ENCODE peak calls at places on chromosomes 6 and 20, in ten cellular contexts. F is neural progenitor cell, Y is right atrium auricular region, C is ovary, U is cardiac muscle cell, H is right lobe of liver, S is A549, Z is OCI-LY7, V is mammary epithelial cell, T is PC-3. G is an unnamed sample.

GRCh38 chr6:165574770-165575549 is 88.1 kb downstream of the PDE10A start:
- DNase-seq in V (peak; percentile 9), F (peak; percentile 13), Z (no peak), C (no peak), H (no peak), U (peak; percentile 18), Y (no peak), T (peak; percentile 80), S (peak; percentile 76), G (peak; percentile 57)

GRCh38 chr20:63235399-63235983 is at the start of gene BIRC7:
- DNase-seq in U (no peak), S (peak; percentile 64), V (no peak), Z (no peak), T (no peak), H (no peak), C (no peak), Y (no peak), F (no peak), G (no peak)

GRCh38 chr20:46040902-46041535 is 12.0 kb downstream of the SLC12A5 start:
- DNase-seq in U (peak; percentile 61), Y (no peak), Z (peak; percentile 47), F (peak; percentile 92), V (peak; percentile 35), H (no peak), C (peak; percentile 59), S (peak; percentile 24), T (peak; percentile 67), G (no peak)

GRCh38 chr6:108661430-108661829 is 100.7 kb downstream of the FOXO3 start:
- DNase-seq in Z (no peak), C (no peak), H (no peak), S (no peak), Y (no peak), F (no peak), T (peak; percentile 63), U (peak; percentile 27), V (peak; percentile 69), G (no peak)

GRCh38 chr6:20319520-20320357 is 81.9 kb upstream of the E2F3 start:
- DNase-seq in H (peak; percentile 65), C (no peak), T (no peak), F (no peak), V (no peak), Z (peak; percentile 82), U (no peak), Y (no peak), S (no peak), G (no peak)

GRCh38 chr6:107982511-107982910 is 24.5 kb upstream of the SEC63 start:
- DNase-seq in V (no peak), S (no peak), Z (no peak), Y (no peak), U (no peak), F (no peak), T (no peak), H (no peak), C (no peak), G (no peak)

GRCh38 chr6:104884867-104885517 is 25.3 kb upstream of the HACE1 start:
- DNase-seq in S (no peak), Y (no peak), F (no peak), H (no peak), Z (no peak), T (no peak), U (peak; percentile 6), C (no peak), V (no peak), G (no peak)

GRCh38 chr6:3281669-3282460 is 23.1 kb downstream of the PSMG4 start:
- DNase-seq in C (no peak), V (peak; percentile 92), Y (peak; percentile 75), S (peak; percentile 47), U (peak; percentile 88), H (no peak), Z (no peak), F (peak; percentile 51), T (peak; percentile 97), G (peak; percentile 96)

GRCh38 chr6:163457637-163458561 is 43.4 kb downstream of the QKI start:
- DNase-seq in V (peak; percentile 79), Z (no peak), F (no peak), H (no peak), T (peak; percentile 30), U (peak; percentile 93), S (peak; percentile 42), Y (no peak), C (no peak), G (peak; percentile 78)

GRCh38 chr6:155162682-155163081 is 101.1 kb upstream of the CLDN20 start:
- DNase-seq in V (no peak), Y (no peak), C (no peak), S (no peak), Z (no peak), H (no peak), U (no peak), F (no peak), T (peak; percentile 43), G (no peak)

GRCh38 chr6:12126051-12126450 is 113.9 kb downstream of the HIVEP1 start:
- DNase-seq in H (no peak), C (no peak), V (no peak), T (no peak), F (no peak), S (no peak), Y (no peak), U (no peak), Z (no peak), G (no peak)
- H3K27ac ChIP-seq in H (no peak overlapping the region), C (no peak overlapping the region), V (no peak overlapping the region), T (no peak overlapping the region), F (no peak overlapping the region), S (no peak overlapping the region), Y (no peak overlapping the region), U (no peak overlapping the region), Z (no peak overlapping the region), G (no peak overlapping the region)

GRCh38 chr20:54197621-54198604 is 10.0 kb upstream of the PFDN4 start:
- DNase-seq in V (peak; percentile 78), T (peak; percentile 93), H (no peak), Z (peak; percentile 21), C (no peak), U (peak; percentile 79), Y (no peak), S (peak; percentile 89), F (peak; percentile 43), G (peak; percentile 72)

GRCh38 chr20:54194724-54195438 is 13.0 kb upstream of the PFDN4 start:
- DNase-seq in Y (no peak), F (no peak), T (peak; percentile 59), C (no peak), H (no peak), U (peak; percentile 5), V (peak; percentile 52), Z (no peak), S (peak; percentile 76), G (peak; percentile 63)

GRCh38 chr20:54193817-54194216 is 14.1 kb upstream of the PFDN4 start:
- DNase-seq in S (no peak), C (no peak), Y (no peak), V (no peak), H (no peak), F (no peak), T (no peak), U (no peak), Z (no peak), G (no peak)

GRCh38 chr20:54199283-54199682 is 8.6 kb upstream of the PFDN4 start:
- DNase-seq in V (no peak), H (no peak), U (no peak), S (no peak), Z (no peak), T (no peak), F (no peak), Y (no peak), C (no peak), G (no peak)

GRCh38 chr20:54195483-54196472 is 12.1 kb upstream of the PFDN4 start:
- DNase-seq in T (no peak), S (peak; percentile 19), Z (peak; percentile 18), V (no peak), C (no peak), F (no peak), U (no peak), Y (no peak), H (no peak), G (no peak)
- H3K4me1 ChIP-seq in T (peaks cover 11% of the 10 kb centered on the region), S (peaks cover 44% of the 10 kb centered on the region), Z (peaks cover 11% of the 10 kb centered on the region), V (peaks cover 22% of the 10 kb centered on the region), C (peaks cover 2% of the 10 kb centered on the region), F (no peaks in the 10 kb centered on the region), U (no peaks in the 10 kb centered on the region), Y (no peaks in the 10 kb centered on the region), H (no peaks in the 10 kb centered on the region), G (peaks cover 11% of the 10 kb centered on the region)

GRCh38 chr6:32116674-32117073 is 7.5 kb upstream of the TNXB start:
- DNase-seq in V (no peak), C (no peak), F (peak; percentile 54), T (peak; percentile 47), S (no peak), Z (peak; percentile 38), U (no peak), Y (no peak), H (no peak), G (no peak)
- TF ChIP-seq CTCF in V (peak; percentile 25), C (peak; percentile 43), F (peak; percentile 58), T (peak; percentile 59), S (peak; percentile 13), Z (peak; percentile 76), U (peak; percentile 44), Y (peak; percentile 55), H (peak; percentile 11), G (peak; percentile 42)

DNA sequence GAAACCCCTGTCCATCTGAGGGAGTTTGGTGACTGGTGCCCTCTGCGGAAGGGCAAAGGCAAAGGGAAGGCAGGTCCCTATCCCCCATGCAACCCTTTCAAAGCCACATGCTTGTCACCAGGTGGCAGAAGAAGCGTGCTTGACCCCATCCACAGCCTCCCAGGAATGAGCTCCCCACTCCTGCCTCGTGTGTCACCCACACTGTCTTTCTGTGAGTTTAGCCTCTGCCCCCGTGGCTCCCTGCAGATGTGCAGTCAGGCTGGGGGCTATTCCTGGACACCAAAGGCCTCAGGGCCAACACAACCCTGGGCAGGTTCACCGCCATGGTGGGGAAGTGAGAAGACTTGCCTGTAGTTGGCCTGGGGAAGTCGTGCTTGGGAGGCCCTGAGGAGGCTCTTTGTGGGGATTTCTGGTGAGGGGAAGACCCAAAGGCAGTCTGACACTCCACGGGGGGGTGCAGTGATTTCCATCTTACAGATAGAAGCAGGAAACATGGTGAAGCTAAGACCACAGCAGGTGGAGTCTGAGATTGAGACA is 16.6 kb upstream of the PCMTD2 start:
- DNase-seq in T (no peak), V (no peak), H (peak; percentile 39), Z (no peak), S (no peak), U (no peak), F (no peak), Y (no peak), C (no peak), G (no peak)
- H3K27ac ChIP-seq in T (no peak overlapping the region), V (no peak overlapping the region), H (peak overlapping the region; percentile 58), Z (no peak overlapping the region), S (no peak overlapping the region), U (no peak overlapping the region), F (no peak overlapping the region), Y (no peak overlapping the region), C (no peak overlapping the region), G (no peak overlapping the region)

G was measured in foreskin keratinocyte.